ENCODE peak calls at places on chromosomes 2 and 18, in five cellular contexts. J, H, B, P and D are unnamed samples.

GRCh38 chr2:199663157-199663556 is 187.8 kb downstream of the FTCDNL1 start:
- DNase-seq in J (no peak), H (no peak), B (no peak), P (no peak), D (no peak)

GRCh38 chr2:58512878-58513277 is 271.8 kb upstream of the FANCL start:
- DNase-seq in J (no peak), H (no peak), B (no peak), P (no peak), D (no peak)

GRCh38 chr2:215410932-215411285 is 25.0 kb downstream of the FN1 start:
- DNase-seq in J (peak; percentile 98), H (peak; percentile 96), B (peak; percentile 86), P (no peak), D (peak; percentile 74)

GRCh38 chr2:118854507-118855300 is 7.3 kb upstream of the EN1 start:
- DNase-seq in J (no peak), H (no peak), B (no peak), P (no peak), D (no peak)

GRCh38 chr2:192128655-192129054 is 66.1 kb downstream of the TMEFF2 start:
- DNase-seq in J (no peak), H (peak; percentile 20), B (no peak), P (no peak), D (no peak)

GRCh38 chr2:215966951-215967350 is 46.4 kb downstream of the MREG start:
- DNase-seq in J (peak; percentile 93), H (no peak), B (no peak), P (no peak), D (peak; percentile 57)

GRCh38 chr18:48590678-48591077 is 51.8 kb downstream of the CTIF start:
- DNase-seq in J (peak; percentile 48), H (peak; percentile 94), B (peak; percentile 44), P (no peak), D (peak; percentile 66)

GRCh38 chr2:263774-264492 is at the start of gene SH3YL1:
- DNase-seq in J (peak; percentile 71), H (peak; percentile 56), B (no peak), P (peak; percentile 87), D (peak; percentile 15)

GRCh38 chr2:11397046-11397445 is 52.6 kb upstream of the ROCK2 start:
- DNase-seq in J (no peak), H (no peak), B (no peak), P (no peak), D (no peak)

GRCh38 chr2:109341363-109341762 is 212.4 kb downstream of the SH3RF3 start:
- DNase-seq in J (peak; percentile 72), H (no peak), B (no peak), P (no peak), D (no peak)

GRCh38 chr2:119441376-119442231 is 9.9 kb downstream of the TMEM37 start:
- DNase-seq in J (no peak), H (no peak), B (no peak), P (no peak), D (no peak)

GRCh38 chr2:134401789-134402188 is 147.9 kb downstream of the MGAT5 start:
- DNase-seq in J (no peak), H (peak; percentile 68), B (no peak), P (no peak), D (no peak)

GRCh38 chr2:47437287-47437686 is 34.3 kb downstream of the MSH2 start:
- DNase-seq in J (no peak), H (peak; percentile 76), B (no peak), P (no peak), D (peak; percentile 46)

GRCh38 chr2:203689424-203690109 is 16.9 kb upstream of the CD28 start:
- DNase-seq in J (no peak), H (no peak), B (no peak), P (no peak), D (no peak)

GRCh38 chr18:57839942-57840381 is 36.8 kb upstream of the ATP8B1 start:
- DNase-seq in J (peak; percentile 87), H (peak; percentile 69), B (peak; percentile 50), P (no peak), D (no peak)

GRCh38 chr2:149166958-149167810 is 128.7 kb downstream of the LYPD6B start:
- DNase-seq in J (peak; percentile 69), H (no peak), B (no peak), P (no peak), D (no peak)

GRCh38 chr2:156956161-156956560 is 301.3 kb upstream of the GALNT5 start:
- DNase-seq in J (no peak), H (peak; percentile 15), B (no peak), P (no peak), D (no peak)

GRCh38 chr2:174617713-174618112 is 20.1 kb upstream of the WIPF1 start:
- DNase-seq in J (no peak), H (no peak), B (no peak), P (no peak), D (no peak)

GRCh38 chr2:95698166-95698565 is 106.4 kb downstream of the TRIM43 start:
- DNase-seq in J (no peak), H (peak; percentile 53), B (no peak), P (no peak), D (no peak)

GRCh38 chr2:183035954-183036669 is 2.1 kb downstream of the NCKAP1 start:
- DNase-seq in J (peak; percentile 25), H (no peak), B (peak; percentile 13), P (no peak), D (no peak)

GRCh38 chr2:96344011-96344410 is 8.4 kb downstream of the NCAPH start:
- DNase-seq in J (no peak), H (no peak), B (no peak), P (no peak), D (no peak)

GRCh38 chr2:71613953-71614925 is 160.9 kb downstream of the DYSF start:
- DNase-seq in J (no peak), H (no peak), B (no peak), P (peak; percentile 21), D (no peak)

GRCh38 chr2:25042321-25043240 is 705 bp downstream of the EFR3B start:
- DNase-seq in J (no peak), H (peak; percentile 80), B (peak; percentile 61), P (peak; percentile 38), D (peak; percentile 37)
- H3K27ac ChIP-seq in J (no peak overlapping the region), H (peak overlapping the region; percentile 57), B (no peak overlapping the region), P (peak overlapping the region; percentile 63), D (no peak overlapping the region)

GRCh38 chr2:201972621-201973255 is 60.9 kb upstream of the FZD7 start:
- DNase-seq in J (no peak), H (no peak), B (no peak), P (no peak), D (no peak)
- H3K4me3 ChIP-seq in J (no peak overlapping the region), H (no peak overlapping the region), B (no peak overlapping the region), P (no peak overlapping the region), D (no peak overlapping the region)

GRCh38 chr2:127454595-127455565 is 36.7 kb downstream of the PROC start:
- DNase-seq in J (no peak), H (no peak), B (peak; percentile 22), P (peak; percentile 81), D (peak; percentile 35)
- H3K27ac ChIP-seq in J (no peak overlapping the region), H (no peak overlapping the region), B (no peak overlapping the region), P (peak overlapping the region; percentile 74), D (peak overlapping the region; percentile 45)

GRCh38 chr18:39600894-39601293 is 2035.3 kb upstream of the CELF4 start:
- DNase-seq in J (no peak), H (no peak), B (no peak), P (no peak), D (no peak)

GRCh38 chr18:39594206-39594605 is 2028.6 kb upstream of the CELF4 start:
- DNase-seq in J (no peak), H (no peak), B (no peak), P (no peak), D (no peak)

GRCh38 chr18:39599251-39599650 is 2033.7 kb upstream of the CELF4 start:
- DNase-seq in J (peak; percentile 67), H (no peak), B (no peak), P (no peak), D (no peak)

GRCh38 chr18:39596216-39596615 is 2030.6 kb upstream of the CELF4 start:
- DNase-seq in J (no peak), H (peak; percentile 5), B (no peak), P (no peak), D (no peak)

DNA sequence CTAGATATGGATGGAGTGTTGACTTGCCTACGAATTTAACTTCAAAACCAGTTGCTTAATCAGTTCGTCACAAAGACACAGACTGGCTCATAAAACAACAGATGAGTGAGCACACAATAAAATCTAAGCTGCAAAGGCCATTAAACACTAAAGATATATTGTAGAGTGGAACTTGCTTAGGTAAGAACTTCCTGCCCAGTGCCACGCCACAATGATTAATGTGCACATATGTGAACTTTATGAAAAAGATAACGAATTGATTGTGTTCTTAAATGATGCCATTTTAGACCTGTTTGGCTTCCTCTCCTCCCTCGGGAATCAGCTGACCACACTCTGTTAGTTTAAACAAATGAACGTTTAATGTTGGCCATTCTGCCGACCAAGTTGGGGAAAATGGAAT is 2031.3 kb upstream of the CELF4 start:
- DNase-seq in J (no peak), H (no peak), B (no peak), P (no peak), D (no peak)
- H3K4me3 ChIP-seq in J (no peak overlapping the region), H (no peak overlapping the region), B (no peak overlapping the region), P (no peak overlapping the region), D (no peak overlapping the region)